ENCODE peak calls at places on chromosomes 4 and X, in six cellular contexts. L, V, C, D, Y and W are unnamed samples.

GRCh38 chr4:103994059-103994458 is 274.3 kb upstream of the TACR3 start:
- DNase-seq in L (no peak), V (no peak), C (no peak), D (peak), Y (no peak), W (no peak)

GRCh38 chrX:101619336-101619735 is 1.5 kb upstream of the ARMCX6 start:
- DNase-seq in L (no peak), V (no peak), C (no peak), D (no peak), Y (peak), W (no peak)

GRCh38 chrX:150216716-150217115 is 146.4 kb upstream of the MAMLD1 start:
- DNase-seq in L (no peak), V (no peak), C (no peak), D (no peak), Y (peak), W (no peak)

GRCh38 chr4:113435893-113436292 is 325.6 kb downstream of the CAMK2D start:
- DNase-seq in L (no peak), V (peak), C (peak), D (peak), Y (peak), W (no peak)

GRCh38 chr4:11602606-11603355 is 174.1 kb upstream of the HS3ST1 start:
- DNase-seq in L (no peak), V (no peak), C (no peak), D (no peak), Y (no peak), W (no peak)

GRCh38 chrX:149152941-149153340 is 352.2 kb downstream of the IDS start:
- DNase-seq in L (no peak), V (no peak), C (no peak), D (peak), Y (no peak), W (no peak)

GRCh38 chr4:80610845-80611244 is 275.3 kb downstream of the CFAP299 start:
- DNase-seq in L (no peak), V (no peak), C (no peak), D (peak), Y (no peak), W (no peak)

GRCh38 chr4:113566015-113566795 is 195.3 kb downstream of the CAMK2D start:
- DNase-seq in L (no peak), V (no peak), C (no peak), D (no peak), Y (no peak), W (no peak)

GRCh38 chr4:113524505-113525186 is 236.9 kb downstream of the CAMK2D start:
- DNase-seq in L (no peak), V (no peak), C (no peak), D (no peak), Y (no peak), W (no peak)

GRCh38 chrX:154732421-154733071 is 18.3 kb downstream of the GAB3 start:
- DNase-seq in L (no peak), V (peak), C (no peak), D (peak), Y (no peak), W (no peak)

GRCh38 chr4:139656614-139657486 is 8.8 kb upstream of the MGST2 start:
- DNase-seq in L (no peak), V (peak), C (peak), D (peak), Y (peak), W (peak)

GRCh38 chr4:95522682-95523410 is 25.9 kb downstream of the UNC5C start:
- DNase-seq in L (no peak), V (no peak), C (no peak), D (peak), Y (no peak), W (no peak)

GRCh38 chr4:3473943-3474335 is 10.8 kb downstream of the DOK7 start:
- DNase-seq in L (no peak), V (no peak), C (peak), D (no peak), Y (no peak), W (no peak)

GRCh38 chr4:28621541-28621940 is 1760.9 kb downstream of the STIM2 start:
- DNase-seq in L (no peak), V (no peak), C (no peak), D (no peak), Y (no peak), W (no peak)

GRCh38 chrX:118116308-118117068 is at the start of gene KLHL13:
- DNase-seq in L (no peak), V (peak), C (peak), D (peak), Y (peak), W (no peak)

GRCh38 chrX:22345884-22346283 is 73.2 kb downstream of the CBLL2 start:
- DNase-seq in L (no peak), V (no peak), C (no peak), D (no peak), Y (no peak), W (no peak)

GRCh38 chr4:42555828-42556227 is 101.1 kb downstream of the ATP8A1 start:
- DNase-seq in L (no peak), V (peak), C (no peak), D (peak), Y (no peak), W (no peak)

GRCh38 chrX:39443240-39443639 is 642.0 kb downstream of the MID1IP1 start:
- DNase-seq in L (no peak), V (no peak), C (no peak), D (no peak), Y (no peak), W (no peak)

GRCh38 chr4:158768577-158769174 is at the start of gene FNIP2:
- DNase-seq in L (peak), V (peak), C (peak), D (peak), Y (peak), W (peak)

DNA sequence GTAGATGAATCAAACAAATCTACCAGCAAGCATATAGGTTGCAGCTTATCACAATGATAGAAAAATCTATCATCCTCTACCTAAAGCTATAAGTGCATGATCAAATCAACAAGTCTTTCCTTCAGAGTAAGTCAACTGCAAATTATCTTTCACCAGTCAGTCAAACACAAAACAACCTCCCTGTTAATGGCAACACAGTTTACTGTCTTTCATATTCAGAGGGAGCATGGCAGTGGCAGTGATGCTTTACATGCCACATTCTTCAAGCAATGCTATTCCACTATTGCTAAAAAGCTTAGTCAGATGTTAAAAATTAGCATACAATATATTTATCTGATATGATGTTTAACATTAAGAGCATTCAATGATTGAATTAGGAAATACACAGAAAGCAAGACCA is 245.1 kb upstream of the KLHL4 start:
- DNase-seq in L (no peak), V (no peak), C (no peak), D (no peak), Y (no peak), W (no peak)
- H3K4me3 ChIP-seq in L (no peak), V (no peak), C (no peak), D (no peak), Y (no peak), W (no peak)

DNA sequence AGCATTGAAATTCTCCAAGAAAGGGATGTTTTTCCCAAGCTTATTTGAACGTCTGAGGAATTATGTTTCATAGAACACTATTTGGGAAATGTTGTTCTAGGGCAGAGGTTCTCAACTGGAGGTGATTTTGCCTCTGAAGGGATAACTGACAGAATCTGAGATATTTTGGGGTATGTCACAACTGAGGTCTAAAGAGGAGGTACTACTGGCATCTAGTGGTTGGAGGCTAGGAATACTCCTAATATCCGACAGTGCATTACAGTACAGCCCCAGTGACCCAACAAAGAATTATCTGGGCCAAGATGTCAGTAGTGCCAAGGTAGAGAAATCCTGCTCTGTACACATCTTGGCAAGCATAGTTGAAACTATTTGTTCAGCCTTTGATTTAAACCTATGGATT is 6.4 kb downstream of the HSPA4L start:
- DNase-seq in L (no peak), V (no peak), C (no peak), D (peak), Y (peak), W (no peak)
- TF ChIP-seq CTCF in L (no peak), V (no peak), C (no peak), D (no peak), Y (peak), W (no peak)

GRCh38 chrX:19867411-19867732 is 20.0 kb downstream of the SH3KBP1 start:
- DNase-seq in L (no peak), V (no peak), C (no peak), D (peak), Y (no peak), W (no peak)
- H3K27ac ChIP-seq in L (no peak), V (no peak), C (no peak), D (no peak), Y (no peak), W (no peak)

GRCh38 chrX:9235722-9236121 is 201.8 kb upstream of the FAM9B start:
- DNase-seq in L (no peak), V (no peak), C (no peak), D (no peak), Y (no peak), W (no peak)
- H3K4me3 ChIP-seq in L (no peak), V (no peak), C (no peak), D (no peak), Y (no peak), W (no peak)

GRCh38 chr4:76758290-76758882 is 139.6 kb downstream of the SOWAHB start:
- DNase-seq in L (no peak), V (peak), C (no peak), D (peak), Y (no peak), W (no peak)
- TF ChIP-seq CTCF in L (peak), V (peak), C (peak), D (peak), Y (peak), W (peak)

DNA sequence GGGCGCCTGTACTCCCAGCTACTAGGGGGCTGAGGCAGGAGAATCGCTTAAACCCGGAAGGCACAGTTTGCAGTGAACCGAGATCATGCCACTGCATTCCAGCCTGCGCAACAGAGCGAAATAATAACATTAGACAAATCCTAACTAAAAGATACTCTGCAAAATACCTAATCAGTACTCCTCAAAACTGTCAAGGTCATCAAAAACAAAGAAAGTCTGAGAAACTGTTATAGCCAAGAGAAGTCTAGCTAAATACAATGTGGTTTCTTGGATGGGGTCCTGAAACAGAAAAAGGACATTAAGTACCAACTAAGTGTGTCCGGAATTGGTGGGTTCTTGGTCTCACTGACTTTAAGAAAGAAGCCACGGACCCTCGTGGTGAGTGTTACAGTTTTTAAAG is 14.6 kb upstream of the ACSL4 start:
- DNase-seq in L (no peak), V (no peak), C (no peak), D (no peak), Y (no peak), W (no peak)
- H3K27ac ChIP-seq in L (no peak), V (no peak), C (no peak), D (no peak), Y (no peak), W (no peak)

DNA sequence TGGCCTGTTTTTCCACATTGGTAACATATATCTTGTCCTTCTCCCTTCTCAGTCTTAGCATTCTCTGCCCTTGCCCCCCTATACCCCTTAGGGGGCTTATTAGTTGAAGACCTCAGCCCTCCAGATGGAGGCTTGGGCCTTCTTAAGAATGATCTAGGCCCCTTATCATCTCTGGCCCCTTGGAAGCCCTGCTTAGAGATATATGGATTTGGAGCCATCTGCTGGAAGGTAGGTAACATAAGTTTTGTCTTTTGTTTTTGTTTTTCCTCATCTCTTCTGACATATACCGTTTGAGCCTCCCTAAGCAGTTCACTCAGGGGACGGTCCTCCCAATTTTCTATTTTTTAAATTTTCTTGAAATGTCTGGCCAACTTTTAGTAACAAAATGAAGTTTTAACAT is 48.3 kb upstream of the NAP1L2 start:
- DNase-seq in L (no peak), V (peak), C (no peak), D (no peak), Y (no peak), W (no peak)
- H3K4me3 ChIP-seq in L (no peak), V (no peak), C (no peak), D (no peak), Y (no peak), W (no peak)